ENCODE peak calls at places on chromosomes 11 and 22, in four cellular contexts. R is AG04450; Y is CD8-positive, alpha-beta T cell; B is GM12865. P is an unnamed sample.

GRCh38 chr22:19979712-19980493 is 36.7 kb downstream of the ARVCF start:
- DNase-seq in Y (no peak), R (no peak), B (no peak), P (no peak)

GRCh38 chr11:63933459-63933858 is 5.3 kb upstream of the NAA40 start:
- DNase-seq in B (no peak), Y (no peak), R (no peak), P (no peak)

GRCh38 chr11:91686700-91687099 is 537.9 kb upstream of the FAT3 start:
- DNase-seq in B (no peak), R (no peak), Y (no peak), P (no peak)

GRCh38 chr11:74696932-74697687 is 34.1 kb downstream of the CHRDL2 start:
- DNase-seq in R (peak), B (peak), Y (no peak), P (peak)

GRCh38 chr11:1116666-1117390 is 40.9 kb upstream of the MUC5AC start:
- DNase-seq in Y (no peak), R (no peak), B (no peak), P (no peak)

GRCh38 chr11:86738615-86739014 is 61.7 kb upstream of the PRSS23 start:
- DNase-seq in Y (no peak), B (no peak), R (no peak), P (no peak)

GRCh38 chr11:73324116-73324515 is 16.0 kb downstream of the ARHGEF17 start:
- DNase-seq in Y (no peak), R (no peak), B (no peak), P (no peak)

GRCh38 chr11:57410287-57410686 is 16.6 kb downstream of the SLC43A3 start:
- DNase-seq in Y (no peak), R (peak), B (no peak), P (peak)

GRCh38 chr11:45799562-45799961 is 5.4 kb upstream of the SLC35C1 start:
- DNase-seq in B (no peak), R (no peak), Y (no peak), P (no peak)

GRCh38 chr11:11845066-11845465 is 3.3 kb downstream of the USP47 start:
- DNase-seq in B (peak), Y (no peak), R (no peak), P (no peak)

DNA sequence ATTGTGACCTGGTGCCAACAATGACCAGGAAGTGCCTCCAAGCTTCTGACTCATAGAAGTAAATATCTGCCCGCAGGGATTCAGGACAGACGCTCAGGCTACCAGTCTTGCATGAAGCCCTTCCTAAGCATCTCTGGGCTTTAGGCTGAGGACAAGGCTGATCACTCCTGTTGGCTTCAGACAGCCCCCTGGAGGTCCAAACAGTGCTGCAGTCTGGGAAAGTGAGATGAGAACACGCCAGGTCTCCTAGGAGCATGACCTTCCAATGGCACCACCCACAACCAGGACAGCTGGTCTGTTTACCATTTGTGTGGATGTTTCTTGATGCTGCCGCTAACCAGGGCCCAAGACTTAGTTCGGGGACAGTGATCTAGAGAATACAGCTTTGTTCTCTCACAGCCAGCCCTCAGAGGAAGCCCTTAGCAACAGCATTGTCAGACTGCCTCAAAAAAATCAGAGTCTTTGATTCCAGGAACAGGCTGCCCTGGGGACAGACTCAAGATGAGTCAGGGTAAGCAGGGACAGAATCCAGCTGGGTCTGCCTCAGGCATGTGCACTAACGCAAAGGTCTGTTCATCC is 111.2 kb downstream of the ZNF280B start:
- DNase-seq in Y (no peak), R (no peak), B (no peak), P (peak)
- TF ChIP-seq CTCF in Y (no peak), R (no peak), B (no peak), P (peak)

GRCh38 chr22:39502109-39502788 is at the start of gene MIEF1:
- DNase-seq in B (peak), Y (peak), R (peak), P (peak)

GRCh38 chr22:39501644-39502108 is 414 bp upstream of the MIEF1 start:
- DNase-seq in R (no peak), B (no peak), Y (no peak), P (no peak)

GRCh38 chr22:39503590-39503989 is 1.5 kb downstream of the MIEF1 start:
- DNase-seq in Y (no peak), B (peak), R (no peak), P (no peak)

GRCh38 chr22:39502789-39503464 is 837 bp downstream of the MIEF1 start:
- DNase-seq in B (no peak), Y (no peak), R (no peak), P (no peak)

GRCh38 chr22:39504071-39504470 is 2.0 kb downstream of the MIEF1 start:
- DNase-seq in R (no peak), B (no peak), Y (no peak), P (no peak)
- H3K4me3 ChIP-seq in R (no peak), B (no peak), Y (no peak), P (no peak)

GRCh38 chr11:120020486-120020885 is 117.4 kb downstream of the TRIM29 start:
- DNase-seq in R (no peak), Y (no peak), B (no peak), P (no peak)

GRCh38 chr11:120021978-120022377 is 115.9 kb downstream of the TRIM29 start:
- DNase-seq in B (no peak), Y (no peak), R (no peak), P (no peak)

GRCh38 chr11:120022617-120023016 is 115.3 kb downstream of the TRIM29 start:
- DNase-seq in R (no peak), B (no peak), Y (no peak), P (no peak)

GRCh38 chr11:120020981-120021380 is 116.9 kb downstream of the TRIM29 start:
- DNase-seq in R (no peak), Y (no peak), B (no peak), P (no peak)

GRCh38 chr11:120021391-120021953 is 116.4 kb downstream of the TRIM29 start:
- DNase-seq in R (no peak), Y (no peak), B (no peak), P (no peak)
- TF ChIP-seq CTCF in R (no peak), Y (no peak), B (no peak), P (no peak)

GRCh38 chr11:15062631-15063030 is 10.8 kb upstream of the CALCB start:
- DNase-seq in Y (no peak), R (no peak), B (no peak), P (no peak)
- H3K4me3 ChIP-seq in Y (no peak), R (no peak), B (no peak), P (no peak)

DNA sequence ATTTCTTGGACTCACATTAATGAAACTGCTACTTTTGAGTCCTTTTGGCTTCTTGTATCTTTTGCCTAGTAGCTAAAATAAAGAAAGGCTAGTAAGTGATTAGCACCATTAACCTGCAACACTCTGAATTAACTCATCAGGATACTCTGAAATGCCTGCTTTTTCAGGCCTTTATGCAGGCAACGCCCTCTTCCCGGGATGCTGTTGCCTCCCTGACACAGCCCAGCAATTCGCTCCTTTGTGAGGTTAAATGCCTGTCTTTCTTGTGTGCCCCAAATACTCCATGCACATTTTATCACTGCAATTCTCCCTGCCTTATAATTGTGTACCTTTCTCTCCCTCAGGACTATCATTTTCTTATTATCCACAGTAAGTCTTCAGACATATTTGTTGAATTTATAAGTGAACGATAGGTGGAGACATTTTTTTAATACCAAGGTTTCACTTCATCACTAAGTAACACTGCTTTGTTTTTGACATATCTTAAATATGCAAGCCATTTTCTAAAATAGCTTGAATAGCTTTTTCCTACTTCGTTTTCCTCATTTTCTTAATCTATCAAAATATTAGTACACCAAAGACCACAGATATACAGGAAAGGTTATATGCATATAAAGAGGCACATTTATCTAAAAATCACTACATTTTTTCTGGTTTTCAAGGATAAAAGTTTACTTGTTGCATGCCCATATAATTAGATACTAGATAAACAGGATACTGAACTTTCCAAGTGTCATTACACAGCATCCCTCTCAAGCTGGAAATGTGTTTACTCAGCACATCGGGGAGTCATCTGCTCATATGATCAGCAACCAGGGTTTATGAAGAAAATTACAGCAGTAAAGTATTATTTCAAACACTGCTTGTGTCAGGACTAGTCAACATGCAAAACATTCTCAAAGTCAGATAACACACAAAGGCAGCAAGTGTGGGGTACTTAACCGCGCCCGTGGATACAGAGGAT is 48.5 kb upstream of the DDI1 start:
- DNase-seq in R (no peak), Y (no peak), B (no peak), P (peak)
- TF ChIP-seq CTCF in R (no peak), Y (no peak), B (no peak), P (peak)

GRCh38 chr22:46238541-46238940 is 11.6 kb downstream of the CDPF1 start:
- DNase-seq in Y (no peak), B (no peak), R (no peak), P (no peak)

GRCh38 chr22:46240506-46240905 is 9.6 kb downstream of the CDPF1 start:
- DNase-seq in R (no peak), B (no peak), Y (no peak), P (no peak)

GRCh38 chr22:46240917-46241316 is 9.2 kb downstream of the CDPF1 start:
- DNase-seq in Y (no peak), B (no peak), R (no peak), P (no peak)

GRCh38 chr22:46240073-46240472 is 10.0 kb downstream of the CDPF1 start:
- DNase-seq in B (no peak), R (no peak), Y (no peak), P (no peak)

DNA sequence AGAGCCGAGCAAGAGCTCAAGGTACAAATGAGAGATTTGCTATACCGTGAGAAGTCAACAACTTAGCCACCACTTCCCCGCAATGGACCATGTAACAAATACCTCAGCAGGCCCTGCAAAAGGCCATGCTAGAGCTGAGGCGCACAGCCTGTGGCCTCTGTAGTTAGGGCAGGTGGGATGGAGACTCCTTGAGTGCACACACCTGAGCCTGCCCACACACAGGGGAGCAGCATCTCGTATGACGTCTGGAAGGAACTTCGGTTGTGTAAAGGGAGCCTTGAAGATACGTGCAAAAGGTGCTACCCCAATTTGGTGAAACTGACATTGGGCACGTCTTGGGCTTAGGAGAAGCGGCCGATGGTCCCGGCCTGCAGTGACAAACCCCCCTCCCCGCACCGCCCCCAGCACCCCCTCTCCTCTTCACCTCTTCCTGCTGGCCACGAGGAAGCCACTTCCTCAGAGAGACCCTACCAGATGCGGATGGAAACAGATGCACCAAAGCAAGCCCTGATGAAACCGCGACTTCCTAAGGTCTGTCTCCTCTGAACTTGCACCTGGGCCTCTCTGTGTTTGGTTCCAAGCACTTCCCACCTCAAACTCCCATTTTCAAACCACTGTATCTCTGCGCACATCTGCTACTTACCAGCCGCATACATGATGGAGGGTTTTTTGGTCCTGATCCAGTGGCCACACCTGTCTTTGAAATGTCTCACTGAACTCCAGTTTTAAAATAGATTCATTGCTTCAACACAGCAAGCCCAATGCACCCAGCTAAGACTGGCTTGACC is 10.6 kb downstream of the CDPF1 start:
- DNase-seq in B (peak), Y (no peak), R (no peak), P (no peak)
- H3K4me3 ChIP-seq in B (no peak), Y (no peak), R (no peak), P (no peak)

DNA sequence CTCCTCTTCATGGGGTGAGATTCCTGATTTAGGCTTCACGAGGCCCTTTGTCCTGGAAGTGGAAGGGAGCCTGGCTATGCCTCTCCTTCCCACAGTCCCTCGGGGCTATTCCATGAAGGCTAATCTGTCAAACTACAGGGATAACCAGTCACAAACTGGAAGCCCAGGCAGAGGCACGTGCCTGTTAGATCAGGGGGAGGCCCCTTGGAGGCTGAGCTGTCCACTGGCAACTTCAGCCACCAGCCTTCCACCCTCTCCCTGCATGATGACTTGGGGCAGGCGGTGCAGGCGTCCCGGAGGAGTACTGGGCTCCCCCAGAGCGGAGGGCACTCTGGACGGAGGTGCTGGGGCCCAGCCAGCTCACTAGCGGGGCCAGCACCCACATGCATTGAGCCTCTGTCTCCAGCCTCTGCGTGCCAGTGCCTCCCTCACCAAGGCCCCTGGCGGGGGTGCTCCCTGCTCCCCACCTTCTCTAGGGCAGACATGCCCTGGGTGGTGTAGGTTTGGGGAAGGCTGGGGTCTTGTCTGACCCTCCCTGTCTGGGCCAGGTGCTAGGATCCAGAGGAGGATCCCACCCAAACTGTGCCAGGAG is 42.9 kb downstream of the WNT11 start:
- DNase-seq in R (no peak), B (no peak), Y (no peak), P (no peak)
- TF ChIP-seq CTCF in R (no peak), B (no peak), Y (no peak), P (no peak)

DNA sequence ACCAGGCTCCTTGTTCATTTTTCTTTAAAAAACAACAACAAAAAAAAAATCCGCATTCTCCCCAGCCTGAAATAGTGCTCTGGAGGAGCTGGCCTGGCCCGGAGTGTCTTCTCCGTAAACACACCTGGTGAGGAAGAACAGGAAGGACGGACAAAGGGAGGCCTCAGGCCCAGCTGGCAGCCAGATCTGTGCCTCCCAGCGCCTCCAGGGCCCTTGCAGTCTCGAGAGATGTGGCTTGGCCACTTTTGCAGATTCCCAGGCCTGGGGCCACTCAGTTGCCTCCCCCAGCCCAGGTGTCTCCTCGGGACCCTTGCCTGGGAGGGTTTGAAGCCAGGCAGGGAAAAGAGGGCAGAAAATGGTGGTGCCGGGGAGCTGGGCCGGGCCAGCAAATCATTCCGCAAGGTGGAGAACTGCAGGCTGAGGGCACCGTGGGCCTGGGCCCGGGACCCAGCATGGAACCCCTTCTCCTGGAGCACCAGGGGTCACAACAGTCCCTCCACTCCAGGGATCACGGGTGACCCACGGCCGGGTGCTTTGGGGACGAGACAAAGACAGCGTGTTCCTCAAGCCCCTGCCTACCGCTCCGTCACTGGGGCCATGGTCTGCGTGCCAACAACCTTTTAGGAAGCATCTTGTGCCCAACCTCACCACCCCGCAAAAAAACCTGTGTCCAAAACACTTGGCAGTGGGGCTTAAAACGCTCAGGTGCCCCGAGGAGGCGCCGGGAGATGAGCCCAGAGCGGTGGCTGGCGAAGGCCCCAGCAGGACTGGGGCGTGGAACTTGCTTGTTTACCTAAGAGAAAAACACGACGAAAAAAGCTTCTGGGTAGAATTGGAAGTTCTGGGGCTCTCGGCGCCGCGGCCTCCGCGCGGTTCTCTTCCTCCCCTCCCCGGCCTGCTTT is 67.1 kb upstream of the WNT7B start:
- DNase-seq in Y (no peak), B (no peak), R (no peak), P (peak)
- H3K4me3 ChIP-seq in Y (peak), B (peak), R (peak), P (peak)

DNA sequence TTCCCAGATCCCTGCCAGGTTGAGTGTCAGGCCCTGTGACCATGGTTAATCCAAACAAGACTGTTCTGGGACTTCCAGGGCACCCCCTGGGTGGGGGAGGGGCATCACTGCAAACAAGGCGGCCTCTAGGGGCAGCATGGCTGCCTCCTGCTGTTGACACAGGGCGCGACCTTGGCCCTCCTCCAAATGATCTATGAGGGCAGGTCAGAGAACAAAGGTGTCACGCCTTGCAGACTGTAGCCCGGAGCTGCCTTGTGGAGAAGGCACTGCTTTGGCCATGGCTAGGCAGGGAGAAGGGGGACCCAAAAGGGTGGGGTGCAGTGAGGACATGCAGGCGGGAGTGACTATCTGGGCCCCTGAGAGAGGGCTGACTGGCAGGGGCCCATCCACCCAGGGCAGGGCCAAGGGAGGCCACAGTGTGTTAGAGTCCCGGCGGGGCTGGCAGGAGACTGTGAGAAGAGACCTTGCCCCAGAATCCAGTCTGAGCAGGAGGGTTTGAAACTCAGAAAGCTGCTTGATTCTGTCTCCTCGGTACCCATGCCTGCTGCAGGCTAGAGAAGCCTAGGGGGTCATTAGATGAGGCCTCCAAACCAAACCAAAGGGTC is 35.6 kb downstream of the KCNC1 start:
- DNase-seq in R (no peak), Y (no peak), B (peak), P (no peak)
- TF ChIP-seq CTCF in R (no peak), Y (no peak), B (peak), P (no peak)

GRCh38 chr11:118922745-118923627 is 2.7 kb downstream of the BCL9L start:
- DNase-seq in R (no peak), B (no peak), Y (no peak), P (no peak)
- H3K4me3 ChIP-seq in R (peak), B (peak), Y (peak), P (peak)

P was measured in astrocyte of the spinal cord.